ENCODE peak calls at places on chromosomes 3 and 15, in six cellular contexts. V, W, T, C, O and D are unnamed samples.

GRCh38 chr15:42088801-42089640 is 5.3 kb downstream of the PLA2G4D start:
- DNase-seq in V (no peak), W (no peak), T (no peak), C (no peak), O (no peak), D (no peak)

GRCh38 chr3:124775776-124776336 is 45.6 kb downstream of the UMPS start:
- DNase-seq in V (no peak), W (no peak), T (no peak), C (no peak), O (no peak), D (no peak)

GRCh38 chr3:127413871-127414270 is 126.0 kb upstream of the PRR20G start:
- DNase-seq in V (no peak), W (no peak), T (no peak), C (no peak), O (no peak), D (no peak)

GRCh38 chr3:149613988-149614387 is 43.8 kb downstream of the WWTR1 start:
- DNase-seq in V (no peak), W (no peak), T (no peak), C (no peak), O (no peak), D (no peak)

GRCh38 chr3:52531636-52532516 is 1.8 kb downstream of the NT5DC2 start:
- DNase-seq in V (no peak), W (no peak), T (no peak), C (peak; percentile 8), O (no peak), D (no peak)

GRCh38 chr3:22392286-22392685 is 641.3 kb upstream of the ZNF385D start:
- DNase-seq in V (no peak), W (no peak), T (no peak), C (no peak), O (no peak), D (no peak)

GRCh38 chr3:13093687-13094086 is 20.5 kb upstream of the IQSEC1 start:
- DNase-seq in V (no peak), W (peak; percentile 35), T (no peak), C (no peak), O (no peak), D (no peak)

GRCh38 chr3:196666001-196666867 is 26.7 kb downstream of the NRROS start:
- DNase-seq in V (no peak), W (peak; percentile 99), T (peak; percentile 69), C (peak; percentile 72), O (peak; percentile 88), D (no peak)

GRCh38 chr3:119937229-119937628 is 155.3 kb downstream of the NR1I2 start:
- DNase-seq in V (peak; percentile 42), W (peak; percentile 42), T (no peak), C (no peak), O (no peak), D (no peak)

GRCh38 chr3:50487181-50487580 is 16.3 kb downstream of the CACNA2D2 start:
- DNase-seq in V (no peak), W (no peak), T (no peak), C (no peak), O (peak; percentile 39), D (no peak)